ENCODE peak calls at places on chromosomes 13 and 19, in six cellular contexts. One of them, this sample, is unnamed.

GRCh38 chr19:4581381-4582111 is 22.1 kb upstream of the SEMA6B start:
- DNase-seq in HFF-Myc: no peak
- DNase-seq in kidney: peak; percentile 74
- DNase-seq in SK-N-SH: peak; percentile 94
- DNase-seq in nephron progenitor cell: peak; percentile 76
- DNase-seq in coronary artery: no peak
- DNase-seq in this sample: no peak

GRCh38 chr19:6108721-6109633 is 1.3 kb downstream of the RFX2 start:
- DNase-seq in HFF-Myc: no peak
- DNase-seq in kidney: peak; percentile 83
- DNase-seq in nephron progenitor cell: peak; percentile 41
- DNase-seq in coronary artery: peak; percentile 88
- DNase-seq in SK-N-SH: peak; percentile 61
- DNase-seq in this sample: no peak

GRCh38 chr13:104949840-104950805 is 1585.3 kb downstream of the EFNB2 start:
- DNase-seq in HFF-Myc: no peak
- DNase-seq in nephron progenitor cell: no peak
- DNase-seq in coronary artery: no peak
- DNase-seq in kidney: no peak
- DNase-seq in SK-N-SH: no peak
- DNase-seq in this sample: no peak

GRCh38 chr19:51111606-51112005 is 3.4 kb upstream of the CTU1 start:
- DNase-seq in kidney: peak; percentile 44
- DNase-seq in HFF-Myc: no peak
- DNase-seq in coronary artery: no peak
- DNase-seq in nephron progenitor cell: peak; percentile 23
- DNase-seq in SK-N-SH: no peak
- DNase-seq in this sample: no peak

GRCh38 chr19:2168619-2169424 is 5.1 kb downstream of the DOT1L start:
- DNase-seq in kidney: peak; percentile 99
- DNase-seq in SK-N-SH: peak; percentile 85
- DNase-seq in HFF-Myc: peak; percentile 76
- DNase-seq in coronary artery: peak; percentile 100
- DNase-seq in nephron progenitor cell: peak; percentile 79
- DNase-seq in this sample: peak; percentile 84

GRCh38 chr13:22212576-22212975 is 541.7 kb downstream of the FGF9 start:
- DNase-seq in HFF-Myc: no peak
- DNase-seq in coronary artery: no peak
- DNase-seq in SK-N-SH: no peak
- DNase-seq in kidney: no peak
- DNase-seq in nephron progenitor cell: no peak
- DNase-seq in this sample: no peak

GRCh38 chr13:34719060-34719875 is 222.8 kb upstream of the NBEA start:
- DNase-seq in nephron progenitor cell: no peak
- DNase-seq in coronary artery: no peak
- DNase-seq in kidney: no peak
- DNase-seq in HFF-Myc: no peak
- DNase-seq in SK-N-SH: no peak
- DNase-seq in this sample: no peak

GRCh38 chr19:56504581-56504980 is 3.1 kb upstream of the ZNF471 start:
- DNase-seq in coronary artery: no peak
- DNase-seq in HFF-Myc: no peak
- DNase-seq in kidney: no peak
- DNase-seq in SK-N-SH: no peak
- DNase-seq in nephron progenitor cell: no peak
- DNase-seq in this sample: no peak

GRCh38 chr13:102645701-102646100 is 48.9 kb downstream of the TPP2 start:
- DNase-seq in nephron progenitor cell: no peak
- DNase-seq in kidney: no peak
- DNase-seq in HFF-Myc: no peak
- DNase-seq in coronary artery: no peak
- DNase-seq in SK-N-SH: no peak
- DNase-seq in this sample: no peak

GRCh38 chr13:74132152-74132767 is 1.9 kb downstream of the KLF12 start:
- DNase-seq in coronary artery: no peak
- DNase-seq in kidney: no peak
- DNase-seq in HFF-Myc: no peak
- DNase-seq in SK-N-SH: no peak
- DNase-seq in nephron progenitor cell: no peak
- DNase-seq in this sample: no peak

GRCh38 chr19:3573858-3574637 is 1.3 kb downstream of the HMG20B start:
- DNase-seq in nephron progenitor cell: peak; percentile 94
- DNase-seq in coronary artery: peak; percentile 90
- DNase-seq in HFF-Myc: peak; percentile 73
- DNase-seq in SK-N-SH: peak; percentile 98
- DNase-seq in kidney: peak; percentile 96
- DNase-seq in this sample: peak; percentile 89

GRCh38 chr13:110442946-110443632 is 118.4 kb downstream of the RAB20 start:
- DNase-seq in kidney: no peak
- DNase-seq in nephron progenitor cell: no peak
- DNase-seq in coronary artery: peak; percentile 56
- DNase-seq in HFF-Myc: no peak
- DNase-seq in SK-N-SH: no peak
- DNase-seq in this sample: no peak

GRCh38 chr13:39452834-39453233 is 150.2 kb downstream of the LHFPL6 start:
- DNase-seq in HFF-Myc: no peak
- DNase-seq in coronary artery: no peak
- DNase-seq in kidney: no peak
- DNase-seq in nephron progenitor cell: no peak
- DNase-seq in SK-N-SH: no peak
- DNase-seq in this sample: no peak

GRCh38 chr13:80084086-80084676 is 256.7 kb downstream of the SPRY2 start:
- DNase-seq in coronary artery: no peak
- DNase-seq in nephron progenitor cell: no peak
- DNase-seq in SK-N-SH: no peak
- DNase-seq in kidney: no peak
- DNase-seq in HFF-Myc: peak; percentile 50
- DNase-seq in this sample: no peak

GRCh38 chr19:29963576-29963975 is 21.5 kb downstream of the URI1 start:
- DNase-seq in SK-N-SH: no peak
- DNase-seq in coronary artery: no peak
- DNase-seq in kidney: peak; percentile 18
- DNase-seq in HFF-Myc: no peak
- DNase-seq in nephron progenitor cell: no peak
- DNase-seq in this sample: no peak

GRCh38 chr19:29967623-29968022 is 25.6 kb downstream of the URI1 start:
- DNase-seq in kidney: no peak
- DNase-seq in HFF-Myc: no peak
- DNase-seq in nephron progenitor cell: no peak
- DNase-seq in SK-N-SH: no peak
- DNase-seq in coronary artery: no peak
- DNase-seq in this sample: no peak

GRCh38 chr19:29964171-29964570 is 22.1 kb downstream of the URI1 start:
- DNase-seq in kidney: no peak
- DNase-seq in SK-N-SH: no peak
- DNase-seq in nephron progenitor cell: no peak
- DNase-seq in HFF-Myc: no peak
- DNase-seq in coronary artery: no peak
- DNase-seq in this sample: no peak

GRCh38 chr19:29965529-29965928 is 23.5 kb downstream of the URI1 start:
- DNase-seq in HFF-Myc: no peak
- DNase-seq in kidney: no peak
- DNase-seq in coronary artery: no peak
- DNase-seq in SK-N-SH: no peak
- DNase-seq in nephron progenitor cell: no peak
- DNase-seq in this sample: no peak

DNA sequence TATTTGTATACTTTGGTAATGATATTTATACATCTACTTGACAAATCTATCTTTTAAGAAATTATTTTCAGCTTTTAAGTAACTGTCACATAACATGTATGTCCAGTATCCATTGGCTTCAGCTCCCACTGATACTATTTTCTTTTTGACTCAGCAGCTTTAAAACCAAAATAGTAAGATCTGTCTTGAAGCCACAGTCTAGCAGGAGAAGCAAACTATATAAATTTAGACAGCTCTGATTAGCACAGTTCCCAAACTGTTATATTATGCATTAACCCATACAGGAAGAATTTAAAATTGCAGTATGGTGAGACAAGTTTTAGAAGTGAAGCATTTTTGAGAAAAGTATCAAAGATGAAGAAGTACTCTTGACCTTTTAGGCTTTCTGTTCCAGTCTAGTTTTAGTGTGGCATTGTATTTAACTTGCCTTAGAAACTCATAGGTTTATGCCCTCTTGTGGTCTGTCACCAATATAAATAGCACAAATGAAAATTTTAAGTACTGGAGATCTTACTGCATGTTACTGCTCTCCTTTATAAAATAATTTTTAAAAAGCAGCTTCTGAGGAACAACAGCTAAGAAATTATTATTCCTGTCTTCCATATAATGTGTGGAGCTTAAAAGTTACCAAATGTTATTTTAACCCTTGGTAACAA is 24.7 kb downstream of the URI1 start:
- DNase-seq in coronary artery: no peak
- DNase-seq in SK-N-SH: no peak
- DNase-seq in HFF-Myc: no peak
- DNase-seq in kidney: no peak
- DNase-seq in nephron progenitor cell: no peak
- DNase-seq in this sample: no peak
- TF ChIP-seq CTCF in coronary artery: no peak
- TF ChIP-seq CTCF in SK-N-SH: peak; percentile 59
- TF ChIP-seq CTCF in HFF-Myc: no peak
- TF ChIP-seq CTCF in kidney: no peak
- TF ChIP-seq CTCF in nephron progenitor cell: no peak
- TF ChIP-seq CTCF in this sample: no peak

DNA sequence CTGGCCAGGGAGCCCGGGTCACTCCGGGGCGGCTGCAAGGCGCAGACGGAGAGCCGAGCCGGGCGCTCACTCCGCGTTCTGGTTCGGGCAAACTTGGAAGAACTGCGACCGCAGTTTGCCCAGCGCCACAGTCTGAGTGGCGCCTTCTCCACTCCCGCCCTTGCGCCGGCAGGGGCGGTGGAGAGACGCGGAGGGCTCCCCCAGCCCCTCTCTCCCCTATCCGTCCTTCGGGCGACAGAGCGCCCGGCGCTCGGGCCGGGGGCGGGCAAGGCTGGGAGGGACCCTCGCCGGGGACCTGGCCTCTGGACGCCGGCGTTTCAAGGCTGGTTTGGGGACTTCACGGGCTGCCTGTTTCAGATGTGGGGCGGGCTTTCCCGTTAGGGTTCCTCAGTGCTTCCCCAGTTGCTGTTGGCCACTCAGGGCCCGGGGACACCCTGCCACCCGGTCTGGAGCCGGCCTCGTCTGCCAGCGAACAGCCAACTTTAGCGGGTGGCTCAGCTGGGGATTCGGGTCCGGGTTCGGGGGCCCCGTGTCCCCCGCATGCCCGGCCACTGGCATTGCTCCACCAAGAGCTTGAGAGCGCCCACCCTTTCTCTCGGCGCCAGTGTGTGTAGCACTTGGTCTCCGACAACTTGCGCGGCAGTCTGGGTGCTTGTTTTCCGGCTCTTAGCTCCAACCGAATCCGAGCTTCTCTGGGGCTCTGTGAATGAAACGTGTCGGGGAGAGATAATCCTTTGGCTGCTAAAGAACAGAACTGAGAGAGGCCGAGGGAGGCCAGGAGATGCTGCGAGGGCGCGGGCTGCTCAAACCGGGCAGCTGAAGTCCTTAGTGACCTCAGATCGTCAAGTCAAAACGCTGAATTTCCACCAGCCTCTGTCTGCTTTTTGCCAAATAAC is 1.5 kb downstream of the GPC6 start:
- DNase-seq in nephron progenitor cell: peak; percentile 80
- DNase-seq in coronary artery: peak; percentile 85
- DNase-seq in kidney: peak; percentile 80
- DNase-seq in SK-N-SH: peak; percentile 89
- DNase-seq in HFF-Myc: no peak
- DNase-seq in this sample: no peak
- TF ChIP-seq CTCF in nephron progenitor cell: peak; percentile 67
- TF ChIP-seq CTCF in coronary artery: peak; percentile 25
- TF ChIP-seq CTCF in kidney: peak; percentile 21
- TF ChIP-seq CTCF in SK-N-SH: peak; percentile 59
- TF ChIP-seq CTCF in HFF-Myc: peak; percentile 60
- TF ChIP-seq CTCF in this sample: no peak

DNA sequence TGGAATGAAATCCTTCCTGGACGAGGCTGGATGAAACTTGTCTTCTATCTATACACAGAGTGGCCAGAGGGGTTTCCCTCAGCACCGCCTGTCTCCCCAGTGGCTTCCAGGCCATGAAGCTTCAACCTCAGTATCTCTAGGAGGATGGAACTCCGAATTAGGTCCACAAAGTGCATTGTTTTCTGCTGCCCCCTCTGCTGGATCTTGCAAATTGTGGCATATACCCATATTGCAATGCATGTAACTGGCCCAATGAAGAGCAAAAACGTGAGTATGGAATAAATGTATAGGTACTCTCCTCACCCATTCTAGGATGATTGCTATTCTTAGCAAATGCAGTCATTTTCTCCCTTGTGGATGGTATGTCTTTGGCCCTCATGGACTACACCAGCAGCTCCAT is 14.7 kb upstream of the LILRB4 start:
- DNase-seq in nephron progenitor cell: no peak
- DNase-seq in kidney: no peak
- DNase-seq in SK-N-SH: no peak
- DNase-seq in HFF-Myc: no peak
- DNase-seq in coronary artery: no peak
- DNase-seq in this sample: no peak
- TF ChIP-seq CTCF in nephron progenitor cell: no peak
- TF ChIP-seq CTCF in kidney: no peak
- TF ChIP-seq CTCF in SK-N-SH: no peak
- TF ChIP-seq CTCF in HFF-Myc: no peak
- TF ChIP-seq CTCF in coronary artery: no peak
- TF ChIP-seq CTCF in this sample: peak; percentile 26

DNA sequence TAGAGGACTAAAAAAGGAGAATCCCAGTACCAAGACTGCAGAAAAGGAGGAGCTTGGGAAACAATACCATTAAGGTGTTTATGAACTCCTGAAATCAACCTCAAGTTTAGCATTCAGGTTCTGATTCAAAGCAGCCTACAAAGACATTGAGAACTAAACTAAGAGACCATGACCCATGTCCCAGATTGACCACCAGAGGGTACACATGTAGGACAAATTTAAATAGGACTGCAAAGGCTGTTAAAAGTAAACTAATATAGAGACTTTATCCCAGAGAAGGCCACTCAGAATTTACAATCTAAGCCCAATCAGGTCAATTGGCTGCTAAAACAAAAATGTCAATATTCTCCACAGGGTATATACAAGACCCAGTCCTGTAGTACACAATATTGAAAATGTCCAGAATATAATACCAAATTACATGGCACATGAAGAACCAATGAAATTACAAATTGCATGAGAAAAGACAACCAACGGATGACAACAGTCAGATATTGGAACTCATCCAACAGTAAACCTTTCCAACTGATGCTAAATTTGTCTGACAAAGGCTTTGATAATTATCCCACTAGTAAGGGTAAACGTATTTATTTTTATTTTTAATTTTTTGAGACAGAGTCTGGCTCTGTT is 682.4 kb downstream of the UQCRFS1 start:
- DNase-seq in nephron progenitor cell: no peak
- DNase-seq in HFF-Myc: no peak
- DNase-seq in SK-N-SH: no peak
- DNase-seq in coronary artery: no peak
- DNase-seq in kidney: no peak
- DNase-seq in this sample: no peak
- TF ChIP-seq CTCF in nephron progenitor cell: no peak
- TF ChIP-seq CTCF in HFF-Myc: no peak
- TF ChIP-seq CTCF in SK-N-SH: no peak
- TF ChIP-seq CTCF in coronary artery: no peak
- TF ChIP-seq CTCF in kidney: no peak
- TF ChIP-seq CTCF in this sample: no peak